ENCODE peak calls at places on chromosomes 16 and 17, in five cellular contexts. C is cardiac muscle cell, T is IMR-90, E is MCF 10A, Z is A549. W is an unnamed sample.

GRCh38 chr16:47037396-47037745 is 63.9 kb upstream of the DNAJA2 start:
- DNase-seq in T (no peak), E (no peak), C (peak; percentile 18), Z (peak; percentile 62), W (peak; percentile 37)

GRCh38 chr17:2400877-2401425 is at the start of gene MNT:
- DNase-seq in Z (peak; percentile 93), C (peak; percentile 96), T (peak; percentile 92), E (peak; percentile 93), W (peak; percentile 74)

GRCh38 chr17:61579961-61580360 is 11.1 kb downstream of the NACA2 start:
- DNase-seq in C (no peak), T (peak; percentile 28), E (no peak), Z (no peak), W (no peak)

GRCh38 chr16:89195521-89196171 is 4.7 kb downstream of the SLC22A31 start:
- DNase-seq in T (no peak), E (no peak), Z (no peak), C (no peak), W (no peak)

GRCh38 chr17:81393684-81394376 is 1.4 kb upstream of the BAHCC1 start:
- DNase-seq in E (peak; percentile 100), Z (peak; percentile 100), T (peak; percentile 99), C (peak; percentile 100), W (peak; percentile 100)

GRCh38 chr16:81227780-81228179 is 10.7 kb upstream of the BCO1 start:
- DNase-seq in T (no peak), C (no peak), E (no peak), Z (no peak), W (no peak)

GRCh38 chr17:55248077-55248476 is 16.7 kb upstream of the HLF start:
- DNase-seq in Z (no peak), T (no peak), C (no peak), E (no peak), W (no peak)

GRCh38 chr17:45355087-45355486 is 38.3 kb upstream of the MAP3K14 start:
- DNase-seq in C (no peak), Z (no peak), E (no peak), T (no peak), W (no peak)

GRCh38 chr17:78154903-78155811 is 9.0 kb downstream of the C17orf99 start:
- DNase-seq in E (no peak), C (no peak), T (no peak), Z (no peak), W (no peak)

GRCh38 chr17:77107506-77108433 is 33.0 kb upstream of the SEC14L1 start:
- DNase-seq in T (peak; percentile 39), Z (no peak), E (no peak), C (no peak), W (peak; percentile 56)

GRCh38 chr16:57485091-57485915 is 990 bp downstream of the DOK4 start:
- DNase-seq in E (no peak), Z (no peak), T (no peak), C (no peak), W (no peak)

GRCh38 chr17:80092959-80093358 is 8.4 kb upstream of the GAA start:
- DNase-seq in C (no peak), T (no peak), E (no peak), Z (no peak), W (no peak)

GRCh38 chr16:14020141-14020540 is 51.0 kb upstream of the MRTFB start:
- DNase-seq in C (no peak), E (no peak), Z (no peak), T (no peak), W (no peak)

GRCh38 chr16:88013091-88013609 is 61.9 kb downstream of the BANP start:
- DNase-seq in C (peak; percentile 40), T (peak; percentile 11), E (no peak), Z (no peak), W (no peak)

GRCh38 chr16:88772871-88773811 is 11.9 kb downstream of the PIEZO1 start:
- DNase-seq in E (no peak), T (peak; percentile 95), C (peak; percentile 85), Z (no peak), W (peak; percentile 59)

GRCh38 chr16:87278191-87279093 is 38.8 kb downstream of the C16orf95 start:
- DNase-seq in T (peak; percentile 77), E (peak; percentile 77), Z (peak; percentile 91), C (peak; percentile 86), W (peak; percentile 78)

GRCh38 chr17:17057057-17057551 is 14.8 kb downstream of the MPRIP start:
- DNase-seq in T (no peak), Z (no peak), E (no peak), C (no peak), W (no peak)

GRCh38 chr16:49986351-49987124 is 38.5 kb upstream of the CNEP1R1 start:
- DNase-seq in C (no peak), T (peak; percentile 27), E (peak; percentile 30), Z (no peak), W (peak; percentile 21)

GRCh38 chr16:22665803-22666202 is 148.2 kb upstream of the HS3ST2 start:
- DNase-seq in C (no peak), T (no peak), E (no peak), Z (no peak), W (no peak)

GRCh38 chr16:54318941-54319340 is 32.4 kb upstream of the IRX3 start:
- DNase-seq in Z (no peak), T (no peak), E (no peak), C (no peak), W (no peak)

GRCh38 chr17:48722924-48723554 is at the start of gene PRAC2:
- DNase-seq in C (no peak), T (no peak), Z (no peak), E (no peak), W (no peak)

GRCh38 chr17:3894927-3895343 is 2.1 kb upstream of the CAMKK1 start:
- DNase-seq in E (peak; percentile 66), Z (no peak), C (no peak), T (peak; percentile 47), W (no peak)

GRCh38 chr17:73419051-73419450 is 107.2 kb upstream of the CDC42EP4 start:
- DNase-seq in Z (no peak), T (no peak), C (no peak), E (no peak), W (no peak)

GRCh38 chr17:17303010-17303846 is at the start of gene NT5M:
- DNase-seq in E (peak; percentile 67), C (peak; percentile 89), Z (peak; percentile 91), T (peak; percentile 58), W (peak; percentile 84)